ENCODE peak calls at places on chromosomes 5 and 9, in four cellular contexts. N, W, V and E are unnamed samples.

GRCh38 chr9:38023661-38024035 is 45.4 kb downstream of the SHB start:
- DNase-seq in N (no peak), W (no peak), V (no peak), E (no peak)

GRCh38 chr9:99038396-99038795 is 66.5 kb upstream of the TGFBR1 start:
- DNase-seq in N (no peak), W (no peak), V (no peak), E (no peak)

GRCh38 chr9:127723450-127723849 is 7.6 kb downstream of the TTC16 start:
- DNase-seq in N (peak; percentile 53), W (no peak), V (no peak), E (no peak)

GRCh38 chr9:5510360-5510931 is at the start of gene PDCD1LG2:
- DNase-seq in N (no peak), W (no peak), V (peak; percentile 44), E (no peak)

GRCh38 chr5:103908327-103909099 is 345.9 kb upstream of the NUDT12 start:
- DNase-seq in N (no peak), W (no peak), V (no peak), E (no peak)

GRCh38 chr5:1851290-1851934 is 31.3 kb downstream of the IRX4 start:
- DNase-seq in N (no peak), W (no peak), V (no peak), E (no peak)

GRCh38 chr9:131661954-131662621 is 77.8 kb downstream of the RAPGEF1 start:
- DNase-seq in N (no peak), W (no peak), V (no peak), E (no peak)

GRCh38 chr9:115276621-115277020 is 158.7 kb upstream of the TNC start:
- DNase-seq in N (no peak), W (no peak), V (no peak), E (no peak)

GRCh38 chr5:8908055-8908683 is 637.7 kb downstream of the SEMA5A start:
- DNase-seq in N (no peak), W (no peak), V (no peak), E (no peak)

GRCh38 chr5:154059039-154059430 is 20.3 kb downstream of the MFAP3 start:
- DNase-seq in N (no peak), W (no peak), V (no peak), E (no peak)

GRCh38 chr5:6682239-6682638 is 31.0 kb upstream of the TENT4A start:
- DNase-seq in N (no peak), W (no peak), V (no peak), E (no peak)

GRCh38 chr9:80867731-80868130 is 821.6 kb downstream of the TLE1 start:
- DNase-seq in N (no peak), W (no peak), V (no peak), E (no peak)

GRCh38 chr5:116360008-116360853 is 214.4 kb downstream of the SEMA6A start:
- DNase-seq in N (no peak), W (no peak), V (no peak), E (no peak)

GRCh38 chr5:152113401-152113800 is 188.8 kb upstream of the GLRA1 start:
- DNase-seq in N (no peak), W (peak; percentile 21), V (no peak), E (no peak)

GRCh38 chr9:93774331-93775102 is 180.6 kb downstream of the BARX1 start:
- DNase-seq in N (no peak), W (no peak), V (no peak), E (no peak)

GRCh38 chr5:52963636-52964035 is 25.5 kb upstream of the ITGA2 start:
- DNase-seq in N (no peak), W (no peak), V (no peak), E (no peak)

GRCh38 chr5:6592611-6593010 is 40.2 kb downstream of the NSUN2 start:
- DNase-seq in N (no peak), W (no peak), V (peak; percentile 12), E (no peak)

GRCh38 chr5:171450423-171451246 is 31.2 kb downstream of the FGF18 start:
- DNase-seq in N (peak; percentile 37), W (no peak), V (peak; percentile 23), E (no peak)

GRCh38 chr5:76041863-76042262 is 41.3 kb upstream of the SV2C start:
- DNase-seq in N (no peak), W (no peak), V (no peak), E (no peak)

GRCh38 chr5:143501176-143501840 is 97.8 kb upstream of the NR3C1 start:
- DNase-seq in N (no peak), W (no peak), V (no peak), E (no peak)

GRCh38 chr5:131363811-131364506 is 100.1 kb downstream of the CDC42SE2 start:
- DNase-seq in N (no peak), W (no peak), V (no peak), E (no peak)

GRCh38 chr5:150584561-150585335 is 55.7 kb upstream of the SYNPO start:
- DNase-seq in N (no peak), W (no peak), V (no peak), E (no peak)

GRCh38 chr9:128082173-128082572 is 14.1 kb downstream of the SLC25A25 start:
- DNase-seq in N (no peak), W (peak; percentile 51), V (no peak), E (no peak)

GRCh38 chr5:17218353-17219005 is 1.0 kb downstream of the BASP1 start:
- DNase-seq in N (no peak), W (no peak), V (no peak), E (no peak)

GRCh38 chr5:56900858-56901578 is 8.4 kb upstream of the SETD9 start:
- DNase-seq in N (no peak), W (peak; percentile 19), V (no peak), E (no peak)

GRCh38 chr5:108251350-108251749 is 130.5 kb downstream of the FBXL17 start:
- DNase-seq in N (no peak), W (no peak), V (no peak), E (no peak)

GRCh38 chr9:100307061-100307460 is 45.7 kb downstream of the TEX10 start:
- DNase-seq in N (no peak), W (no peak), V (no peak), E (no peak)

GRCh38 chr9:22033012-22033630 is 24.0 kb upstream of the CDKN2B start:
- DNase-seq in N (no peak), W (no peak), V (no peak), E (no peak)

GRCh38 chr9:33466565-33467495 is 6.9 kb downstream of the NOL6 start:
- DNase-seq in N (peak; percentile 69), W (no peak), V (no peak), E (peak; percentile 77)

GRCh38 chr5:132776077-132776931 is 735 bp downstream of the SEPTIN8 start:
- DNase-seq in N (no peak), W (no peak), V (no peak), E (no peak)
- TF ChIP-seq CTCF in N (no peak), W (no peak), V (peak; percentile 8), E (no peak)

GRCh38 chr5:5270958-5271605 is 131.0 kb downstream of the ADAMTS16 start:
- DNase-seq in N (peak; percentile 79), W (peak; percentile 57), V (peak; percentile 42), E (peak; percentile 57)
- TF ChIP-seq CTCF in N (no peak), W (no peak), V (peak; percentile 9), E (no peak)

DNA sequence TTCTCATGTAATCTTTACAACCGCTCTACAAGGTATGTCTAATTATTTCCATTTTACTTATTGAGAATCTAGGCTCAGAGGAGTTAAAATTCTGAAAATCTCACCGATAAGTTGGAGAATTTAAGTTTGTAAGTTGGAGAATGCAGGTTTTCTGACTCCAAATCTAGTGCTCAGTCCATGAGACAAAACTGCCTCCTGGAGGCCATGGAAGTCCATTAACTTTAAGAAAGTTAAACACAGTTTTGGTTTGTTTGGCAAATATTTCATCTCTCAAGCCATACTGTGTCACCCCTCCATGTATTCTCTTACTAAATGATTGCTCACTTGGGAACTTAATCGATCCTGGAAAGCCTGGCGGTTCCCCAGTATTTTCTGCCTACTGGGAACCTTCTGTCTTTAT is 52.6 kb downstream of the INIP start:
- DNase-seq in N (no peak), W (no peak), V (no peak), E (no peak)
- TF ChIP-seq CTCF in N (no peak), W (peak; percentile 7), V (peak; percentile 37), E (no peak)

GRCh38 chr9:129718647-129719046 is 34.2 kb downstream of the PTGES start:
- DNase-seq in N (no peak), W (no peak), V (no peak), E (no peak)

GRCh38 chr9:129720181-129720864 is 32.5 kb downstream of the PTGES start:
- DNase-seq in N (no peak), W (no peak), V (no peak), E (no peak)

GRCh38 chr9:129717991-129718390 is 34.9 kb downstream of the PTGES start:
- DNase-seq in N (no peak), W (no peak), V (no peak), E (no peak)

GRCh38 chr9:129720865-129721545 is 31.8 kb downstream of the PTGES start:
- DNase-seq in N (no peak), W (no peak), V (no peak), E (no peak)

GRCh38 chr9:129719135-129719534 is 33.7 kb downstream of the PTGES start:
- DNase-seq in N (no peak), W (no peak), V (no peak), E (no peak)
- TF ChIP-seq CTCF in N (no peak), W (no peak), V (no peak), E (no peak)

GRCh38 chr5:66959668-66960067 is 236.9 kb downstream of the CD180 start:
- DNase-seq in N (no peak), W (no peak), V (no peak), E (no peak)
- TF ChIP-seq CTCF in N (no peak), W (no peak), V (no peak), E (no peak)

GRCh38 chr9:126677188-126678084 is 63.7 kb downstream of the LMX1B start:
- DNase-seq in N (no peak), W (no peak), V (no peak), E (no peak)
- TF ChIP-seq CTCF in N (no peak), W (no peak), V (no peak), E (no peak)